ENCODE peak calls at places on chromosomes 16 and 17, in ten cellular contexts. One of them, this sample, is unnamed.

GRCh38 chr16:12250578-12250977 is 274.0 kb downstream of the SNX29 start:
- DNase-seq in prostate gland: no peak
- DNase-seq in dorsolateral prefrontal cortex: no peak
- DNase-seq in neural crest cell: no peak
- DNase-seq in B cell: no peak
- DNase-seq in PC-9: no peak
- DNase-seq in RWPE1: no peak
- DNase-seq in thoracic aorta: no peak
- DNase-seq in heart right ventricle: no peak
- DNase-seq in GM13976: no peak
- DNase-seq in this sample: no peak

GRCh38 chr16:89044394-89045180 is 49.1 kb upstream of the ACSF3 start:
- DNase-seq in prostate gland: no peak
- DNase-seq in dorsolateral prefrontal cortex: no peak
- DNase-seq in neural crest cell: no peak
- DNase-seq in B cell: no peak
- DNase-seq in PC-9: no peak
- DNase-seq in RWPE1: no peak
- DNase-seq in thoracic aorta: no peak
- DNase-seq in heart right ventricle: no peak
- DNase-seq in GM13976: no peak
- DNase-seq in this sample: no peak

GRCh38 chr17:66960623-66961022 is 3.9 kb upstream of the CACNG4 start:
- DNase-seq in prostate gland: no peak
- DNase-seq in dorsolateral prefrontal cortex: no peak
- DNase-seq in neural crest cell: no peak
- DNase-seq in B cell: no peak
- DNase-seq in PC-9: no peak
- DNase-seq in RWPE1: no peak
- DNase-seq in thoracic aorta: no peak
- DNase-seq in heart right ventricle: no peak
- DNase-seq in GM13976: no peak
- DNase-seq in this sample: no peak

GRCh38 chr16:72924487-72924886 is 123.4 kb downstream of the ZFHX3 start:
- DNase-seq in prostate gland: no peak
- DNase-seq in dorsolateral prefrontal cortex: no peak
- DNase-seq in neural crest cell: no peak
- DNase-seq in B cell: no peak
- DNase-seq in PC-9: no peak
- DNase-seq in RWPE1: no peak
- DNase-seq in thoracic aorta: no peak
- DNase-seq in heart right ventricle: no peak
- DNase-seq in GM13976: no peak
- DNase-seq in this sample: no peak

GRCh38 chr16:69187387-69187890 is 475 bp downstream of the SNTB2 start:
- DNase-seq in prostate gland: peak
- DNase-seq in dorsolateral prefrontal cortex: peak
- DNase-seq in neural crest cell: peak
- DNase-seq in B cell: peak
- DNase-seq in PC-9: no peak
- DNase-seq in RWPE1: peak
- DNase-seq in thoracic aorta: no peak
- DNase-seq in heart right ventricle: peak
- DNase-seq in GM13976: peak
- DNase-seq in this sample: peak

GRCh38 chr16:14057878-14058382 is 13.2 kb upstream of the MRTFB start:
- DNase-seq in prostate gland: no peak
- DNase-seq in dorsolateral prefrontal cortex: no peak
- DNase-seq in neural crest cell: no peak
- DNase-seq in B cell: no peak
- DNase-seq in PC-9: no peak
- DNase-seq in RWPE1: no peak
- DNase-seq in thoracic aorta: peak
- DNase-seq in heart right ventricle: no peak
- DNase-seq in GM13976: no peak
- DNase-seq in this sample: no peak

GRCh38 chr17:11298401-11298800 is 57.4 kb downstream of the SHISA6 start:
- DNase-seq in prostate gland: no peak
- DNase-seq in dorsolateral prefrontal cortex: no peak
- DNase-seq in neural crest cell: no peak
- DNase-seq in B cell: no peak
- DNase-seq in PC-9: no peak
- DNase-seq in RWPE1: no peak
- DNase-seq in thoracic aorta: no peak
- DNase-seq in heart right ventricle: no peak
- DNase-seq in GM13976: no peak
- DNase-seq in this sample: no peak

GRCh38 chr16:85724936-85725335 is 26.0 kb downstream of the C16orf74 start:
- DNase-seq in prostate gland: no peak
- DNase-seq in dorsolateral prefrontal cortex: no peak
- DNase-seq in neural crest cell: no peak
- DNase-seq in B cell: no peak
- DNase-seq in PC-9: no peak
- DNase-seq in RWPE1: no peak
- DNase-seq in thoracic aorta: no peak
- DNase-seq in heart right ventricle: no peak
- DNase-seq in GM13976: no peak
- DNase-seq in this sample: no peak

GRCh38 chr17:73952136-73952497 is 251.4 kb upstream of the RPL38 start:
- DNase-seq in prostate gland: no peak
- DNase-seq in dorsolateral prefrontal cortex: no peak
- DNase-seq in neural crest cell: peak
- DNase-seq in B cell: peak
- DNase-seq in PC-9: no peak
- DNase-seq in RWPE1: no peak
- DNase-seq in thoracic aorta: no peak
- DNase-seq in heart right ventricle: no peak
- DNase-seq in GM13976: no peak
- DNase-seq in this sample: no peak

GRCh38 chr16:53992057-53992378 is 288.1 kb downstream of the FTO start:
- DNase-seq in prostate gland: no peak
- DNase-seq in dorsolateral prefrontal cortex: no peak
- DNase-seq in neural crest cell: no peak
- DNase-seq in B cell: no peak
- DNase-seq in PC-9: no peak
- DNase-seq in RWPE1: no peak
- DNase-seq in thoracic aorta: no peak
- DNase-seq in heart right ventricle: no peak
- DNase-seq in GM13976: no peak
- DNase-seq in this sample: no peak

GRCh38 chr16:28057949-28058348 is 5.6 kb downstream of the GSG1L start:
- DNase-seq in prostate gland: no peak
- DNase-seq in dorsolateral prefrontal cortex: no peak
- DNase-seq in neural crest cell: no peak
- DNase-seq in B cell: no peak
- DNase-seq in PC-9: no peak
- DNase-seq in RWPE1: no peak
- DNase-seq in thoracic aorta: no peak
- DNase-seq in heart right ventricle: no peak
- DNase-seq in GM13976: no peak
- DNase-seq in this sample: no peak

GRCh38 chr17:44587339-44587738 is 30.1 kb downstream of the FZD2 start:
- DNase-seq in prostate gland: no peak
- DNase-seq in dorsolateral prefrontal cortex: no peak
- DNase-seq in neural crest cell: no peak
- DNase-seq in B cell: no peak
- DNase-seq in PC-9: peak
- DNase-seq in RWPE1: peak
- DNase-seq in thoracic aorta: peak
- DNase-seq in heart right ventricle: peak
- DNase-seq in GM13976: no peak
- DNase-seq in this sample: peak

GRCh38 chr17:44578947-44579346 is 21.7 kb downstream of the FZD2 start:
- DNase-seq in prostate gland: no peak
- DNase-seq in dorsolateral prefrontal cortex: no peak
- DNase-seq in neural crest cell: no peak
- DNase-seq in B cell: no peak
- DNase-seq in PC-9: no peak
- DNase-seq in RWPE1: no peak
- DNase-seq in thoracic aorta: no peak
- DNase-seq in heart right ventricle: no peak
- DNase-seq in GM13976: no peak
- DNase-seq in this sample: no peak

GRCh38 chr17:44584498-44584897 is 27.2 kb downstream of the FZD2 start:
- DNase-seq in prostate gland: no peak
- DNase-seq in dorsolateral prefrontal cortex: no peak
- DNase-seq in neural crest cell: no peak
- DNase-seq in B cell: no peak
- DNase-seq in PC-9: no peak
- DNase-seq in RWPE1: no peak
- DNase-seq in thoracic aorta: no peak
- DNase-seq in heart right ventricle: no peak
- DNase-seq in GM13976: no peak
- DNase-seq in this sample: no peak

GRCh38 chr17:44585315-44585714 is 28.0 kb downstream of the FZD2 start:
- DNase-seq in prostate gland: no peak
- DNase-seq in dorsolateral prefrontal cortex: no peak
- DNase-seq in neural crest cell: no peak
- DNase-seq in B cell: no peak
- DNase-seq in PC-9: no peak
- DNase-seq in RWPE1: no peak
- DNase-seq in thoracic aorta: no peak
- DNase-seq in heart right ventricle: no peak
- DNase-seq in GM13976: no peak
- DNase-seq in this sample: no peak

DNA sequence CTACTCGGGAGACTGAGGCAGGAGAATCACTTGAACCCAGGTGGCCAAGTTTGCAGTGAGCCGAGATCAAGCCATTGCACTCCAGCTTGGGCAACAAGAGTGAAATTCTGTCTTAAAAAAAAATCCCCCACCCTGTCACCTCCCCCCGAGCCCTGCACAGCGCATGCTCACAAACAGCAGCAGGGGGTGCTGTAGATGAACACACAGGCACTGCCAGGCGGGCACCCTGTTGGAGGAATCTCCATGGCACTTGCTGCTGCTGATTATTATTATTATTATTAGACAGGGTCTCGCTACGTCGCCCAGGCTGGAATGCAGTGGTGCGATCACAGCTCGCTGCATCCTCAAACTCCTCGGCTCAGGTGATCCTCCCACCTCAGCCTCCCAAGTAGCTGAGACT is 24.6 kb downstream of the FZD2 start:
- DNase-seq in prostate gland: no peak
- DNase-seq in dorsolateral prefrontal cortex: no peak
- DNase-seq in neural crest cell: no peak
- DNase-seq in B cell: no peak
- DNase-seq in PC-9: no peak
- DNase-seq in RWPE1: no peak
- DNase-seq in thoracic aorta: no peak
- DNase-seq in heart right ventricle: no peak
- DNase-seq in GM13976: no peak
- DNase-seq in this sample: peak
- TF ChIP-seq CTCF in prostate gland: no peak
- TF ChIP-seq CTCF in dorsolateral prefrontal cortex: no peak
- TF ChIP-seq CTCF in neural crest cell: peak
- TF ChIP-seq CTCF in B cell: no peak
- TF ChIP-seq CTCF in PC-9: peak
- TF ChIP-seq CTCF in RWPE1: no peak
- TF ChIP-seq CTCF in thoracic aorta: no peak
- TF ChIP-seq CTCF in heart right ventricle: no peak
- TF ChIP-seq CTCF in GM13976: peak
- TF ChIP-seq CTCF in this sample: no peak

GRCh38 chr16:57747496-57747895 is 11.9 kb downstream of the KATNB1 start:
- DNase-seq in prostate gland: no peak
- DNase-seq in dorsolateral prefrontal cortex: no peak
- DNase-seq in neural crest cell: no peak
- DNase-seq in B cell: no peak
- DNase-seq in PC-9: no peak
- DNase-seq in RWPE1: no peak
- DNase-seq in thoracic aorta: no peak
- DNase-seq in heart right ventricle: no peak
- DNase-seq in GM13976: no peak
- DNase-seq in this sample: no peak

GRCh38 chr16:57748596-57748995 is 13.0 kb downstream of the KATNB1 start:
- DNase-seq in prostate gland: no peak
- DNase-seq in dorsolateral prefrontal cortex: no peak
- DNase-seq in neural crest cell: no peak
- DNase-seq in B cell: no peak
- DNase-seq in PC-9: no peak
- DNase-seq in RWPE1: no peak
- DNase-seq in thoracic aorta: no peak
- DNase-seq in heart right ventricle: no peak
- DNase-seq in GM13976: no peak
- DNase-seq in this sample: no peak

GRCh38 chr16:57747091-57747490 is 11.5 kb downstream of the KATNB1 start:
- DNase-seq in prostate gland: no peak
- DNase-seq in dorsolateral prefrontal cortex: no peak
- DNase-seq in neural crest cell: no peak
- DNase-seq in B cell: no peak
- DNase-seq in PC-9: no peak
- DNase-seq in RWPE1: no peak
- DNase-seq in thoracic aorta: no peak
- DNase-seq in heart right ventricle: no peak
- DNase-seq in GM13976: no peak
- DNase-seq in this sample: no peak

GRCh38 chr16:57749101-57749692 is 13.6 kb downstream of the KATNB1 start:
- DNase-seq in prostate gland: no peak
- DNase-seq in dorsolateral prefrontal cortex: no peak
- DNase-seq in neural crest cell: no peak
- DNase-seq in B cell: no peak
- DNase-seq in PC-9: no peak
- DNase-seq in RWPE1: no peak
- DNase-seq in thoracic aorta: no peak
- DNase-seq in heart right ventricle: no peak
- DNase-seq in GM13976: no peak
- DNase-seq in this sample: no peak

GRCh38 chr16:57747996-57748395 is 12.4 kb downstream of the KATNB1 start:
- DNase-seq in prostate gland: no peak
- DNase-seq in dorsolateral prefrontal cortex: no peak
- DNase-seq in neural crest cell: no peak
- DNase-seq in B cell: no peak
- DNase-seq in PC-9: no peak
- DNase-seq in RWPE1: no peak
- DNase-seq in thoracic aorta: no peak
- DNase-seq in heart right ventricle: no peak
- DNase-seq in GM13976: no peak
- DNase-seq in this sample: no peak
- TF ChIP-seq CTCF in prostate gland: no peak
- TF ChIP-seq CTCF in dorsolateral prefrontal cortex: no peak
- TF ChIP-seq CTCF in neural crest cell: no peak
- TF ChIP-seq CTCF in B cell: no peak
- TF ChIP-seq CTCF in PC-9: no peak
- TF ChIP-seq CTCF in RWPE1: no peak
- TF ChIP-seq CTCF in thoracic aorta: no peak
- TF ChIP-seq CTCF in heart right ventricle: no peak
- TF ChIP-seq CTCF in GM13976: no peak
- TF ChIP-seq CTCF in this sample: no peak

GRCh38 chr16:67931712-67932461 is at the start of gene CTRL:
- DNase-seq in prostate gland: no peak
- DNase-seq in dorsolateral prefrontal cortex: no peak
- DNase-seq in neural crest cell: no peak
- DNase-seq in B cell: no peak
- DNase-seq in PC-9: no peak
- DNase-seq in RWPE1: no peak
- DNase-seq in thoracic aorta: no peak
- DNase-seq in heart right ventricle: no peak
- DNase-seq in GM13976: no peak
- DNase-seq in this sample: no peak
- TF ChIP-seq CTCF in prostate gland: no peak
- TF ChIP-seq CTCF in dorsolateral prefrontal cortex: no peak
- TF ChIP-seq CTCF in neural crest cell: peak
- TF ChIP-seq CTCF in B cell: no peak
- TF ChIP-seq CTCF in PC-9: no peak
- TF ChIP-seq CTCF in RWPE1: no peak
- TF ChIP-seq CTCF in thoracic aorta: no peak
- TF ChIP-seq CTCF in heart right ventricle: no peak
- TF ChIP-seq CTCF in GM13976: no peak
- TF ChIP-seq CTCF in this sample: no peak

GRCh38 chr17:80885922-80886582 is 105.6 kb upstream of the CHMP6 start:
- DNase-seq in prostate gland: no peak
- DNase-seq in dorsolateral prefrontal cortex: no peak
- DNase-seq in neural crest cell: no peak
- DNase-seq in B cell: peak
- DNase-seq in PC-9: no peak
- DNase-seq in RWPE1: no peak
- DNase-seq in thoracic aorta: no peak
- DNase-seq in heart right ventricle: no peak
- DNase-seq in GM13976: no peak
- DNase-seq in this sample: no peak
- TF ChIP-seq CTCF in prostate gland: no peak
- TF ChIP-seq CTCF in dorsolateral prefrontal cortex: no peak
- TF ChIP-seq CTCF in neural crest cell: no peak
- TF ChIP-seq CTCF in B cell: no peak
- TF ChIP-seq CTCF in PC-9: no peak
- TF ChIP-seq CTCF in RWPE1: no peak
- TF ChIP-seq CTCF in thoracic aorta: no peak
- TF ChIP-seq CTCF in heart right ventricle: no peak
- TF ChIP-seq CTCF in GM13976: no peak
- TF ChIP-seq CTCF in this sample: no peak

This sample was measured in MCF 10A.